ENCODE peak calls at places on chromosomes 13 and 19, in nine cellular contexts. X is Caki2, I is AG09309, B is T-helper 9 cell, C is fibroblast of mammary gland, N is NCI-H524, F is IMR-90, V is left colon, D is endothelial cell. L is an unnamed sample.

GRCh38 chr13:23921451-23921888 is 24.2 kb upstream of the C1QTNF9B start:
- DNase-seq in X (peak), I (peak), B (no peak), C (peak), N (peak), F (peak), V (no peak), D (peak), L (peak)

GRCh38 chr13:57632276-57633140 is 964 bp downstream of the PCDH17 start:
- DNase-seq in X (no peak), I (no peak), B (no peak), C (no peak), N (peak), F (no peak), V (no peak), D (peak), L (peak)

GRCh38 chr13:43354147-43354945 is 331.0 kb downstream of the DNAJC15 start:
- DNase-seq in X (no peak), I (no peak), B (no peak), C (no peak), N (peak), F (no peak), V (no peak), D (no peak), L (no peak)

GRCh38 chr19:40908981-40909380 is 26.9 kb upstream of the CYP2A7 start:
- DNase-seq in X (no peak), I (no peak), B (peak), C (no peak), N (no peak), F (no peak), V (no peak), D (peak), L (peak)

GRCh38 chr19:53509845-53510244 is 28.1 kb upstream of the ZNF331 start:
- DNase-seq in X (no peak), I (no peak), B (no peak), C (no peak), N (no peak), F (no peak), V (no peak), D (no peak), L (no peak)

GRCh38 chr19:42121666-42122069 is 10.6 kb downstream of the POU2F2 start:
- DNase-seq in X (no peak), I (no peak), B (peak), C (peak), N (no peak), F (peak), V (peak), D (no peak), L (peak)

GRCh38 chr13:43368003-43368402 is 344.6 kb downstream of the DNAJC15 start:
- DNase-seq in X (no peak), I (no peak), B (no peak), C (peak), N (no peak), F (peak), V (no peak), D (no peak), L (peak)

GRCh38 chr19:49165111-49165750 is 7.6 kb downstream of the TRPM4 start:
- DNase-seq in X (no peak), I (no peak), B (no peak), C (no peak), N (no peak), F (no peak), V (no peak), D (no peak), L (no peak)

GRCh38 chr19:17103177-17103576 is 27.6 kb downstream of the MYO9B start:
- DNase-seq in X (peak), I (no peak), B (no peak), C (peak), N (peak), F (peak), V (no peak), D (peak), L (peak)

GRCh38 chr19:14758816-14759215 is 19.5 kb downstream of the ADGRE2 start:
- DNase-seq in X (peak), I (no peak), B (no peak), C (no peak), N (no peak), F (no peak), V (no peak), D (no peak), L (no peak)

GRCh38 chr19:49585023-49585422 is 3.9 kb downstream of the PRRG2 start:
- DNase-seq in X (no peak), I (no peak), B (no peak), C (no peak), N (peak), F (no peak), V (no peak), D (no peak), L (no peak)

GRCh38 chr13:73307481-73307880 is 248.7 kb downstream of the KLF5 start:
- DNase-seq in X (no peak), I (peak), B (no peak), C (no peak), N (no peak), F (peak), V (peak), D (no peak), L (no peak)

GRCh38 chr13:112204881-112205327 is 138.0 kb downstream of the SOX1 start:
- DNase-seq in X (no peak), I (no peak), B (no peak), C (no peak), N (no peak), F (no peak), V (no peak), D (peak), L (no peak)

GRCh38 chr13:109785141-109785891 is 1.1 kb downstream of the IRS2 start:
- DNase-seq in X (peak), I (no peak), B (peak), C (peak), N (peak), F (peak), V (no peak), D (peak), L (peak)

GRCh38 chr19:45990113-45990728 is 5.0 kb upstream of the CCDC61 start:
- DNase-seq in X (no peak), I (no peak), B (no peak), C (peak), N (no peak), F (no peak), V (no peak), D (no peak), L (no peak)

GRCh38 chr13:61415749-61416148 is at the start of gene PCDH20:
- DNase-seq in X (no peak), I (no peak), B (no peak), C (no peak), N (no peak), F (no peak), V (no peak), D (no peak), L (no peak)

GRCh38 chr19:42606660-42607351 is 12.1 kb upstream of the CEACAM8 start:
- DNase-seq in X (peak), I (no peak), B (peak), C (peak), N (peak), F (peak), V (peak), D (peak), L (peak)

GRCh38 chr19:843180-843835 is 2.5 kb downstream of the PRTN3 start:
- DNase-seq in X (no peak), I (no peak), B (no peak), C (no peak), N (peak), F (no peak), V (no peak), D (peak), L (no peak)

GRCh38 chr19:38142176-38143035 is 81.6 kb downstream of the DPF1 start:
- DNase-seq in X (no peak), I (no peak), B (no peak), C (peak), N (peak), F (peak), V (peak), D (peak), L (peak)

GRCh38 chr13:98622926-98623325 is 46.0 kb upstream of the STK24 start:
- DNase-seq in X (no peak), I (no peak), B (no peak), C (no peak), N (no peak), F (no peak), V (no peak), D (no peak), L (no peak)

GRCh38 chr13:77298403-77298802 is 28.5 kb downstream of the MYCBP2 start:
- DNase-seq in X (no peak), I (no peak), B (no peak), C (no peak), N (no peak), F (no peak), V (no peak), D (no peak), L (no peak)

GRCh38 chr13:25948910-25949309 is 102.9 kb downstream of the SHISA2 start:
- DNase-seq in X (no peak), I (no peak), B (no peak), C (no peak), N (no peak), F (no peak), V (no peak), D (no peak), L (peak)

GRCh38 chr19:988510-988909 is 4.4 kb downstream of the WDR18 start:
- DNase-seq in X (no peak), I (no peak), B (no peak), C (no peak), N (no peak), F (no peak), V (no peak), D (no peak), L (no peak)

GRCh38 chr19:57664269-57665127 is 4.2 kb upstream of the ZSCAN4 start:
- DNase-seq in X (peak), I (no peak), B (no peak), C (peak), N (peak), F (peak), V (peak), D (peak), L (peak)

GRCh38 chr19:48644839-48645651 is 942 bp downstream of the CA11 start:
- DNase-seq in X (peak), I (no peak), B (peak), C (peak), N (peak), F (peak), V (peak), D (peak), L (peak)

GRCh38 chr13:37132211-37132610 is 26.7 kb upstream of the CSNK1A1L start:
- DNase-seq in X (no peak), I (no peak), B (no peak), C (no peak), N (no peak), F (no peak), V (no peak), D (no peak), L (no peak)

GRCh38 chr13:72565893-72566292 is 161.5 kb downstream of the MZT1 start:
- DNase-seq in X (peak), I (no peak), B (no peak), C (peak), N (peak), F (peak), V (no peak), D (no peak), L (peak)

GRCh38 chr13:60431108-60431700 is 34.2 kb downstream of the TDRD3 start:
- DNase-seq in X (peak), I (peak), B (no peak), C (peak), N (peak), F (peak), V (no peak), D (no peak), L (peak)

GRCh38 chr13:107299717-107300116 is 731.8 kb upstream of the ARGLU1 start:
- DNase-seq in X (no peak), I (no peak), B (no peak), C (no peak), N (no peak), F (no peak), V (no peak), D (no peak), L (no peak)

GRCh38 chr13:101970339-101970738 is 431.5 kb downstream of the FGF14 start:
- DNase-seq in X (no peak), I (no peak), B (no peak), C (no peak), N (no peak), F (no peak), V (no peak), D (no peak), L (no peak)

GRCh38 chr13:74444877-74445479 is 310.8 kb upstream of the KLF12 start:
- DNase-seq in X (no peak), I (no peak), B (no peak), C (peak), N (no peak), F (peak), V (no peak), D (no peak), L (peak)

GRCh38 chr13:34698953-34699352 is 243.1 kb upstream of the NBEA start:
- DNase-seq in X (no peak), I (no peak), B (no peak), C (peak), N (no peak), F (no peak), V (no peak), D (no peak), L (no peak)

L was measured in kidney tubule cell.